ENCODE peak calls at places on chromosomes 11 and 22, in four cellular contexts. M is osteocyte, P is HFF-Myc, H is cardiac fibroblast. F is an unnamed sample.

GRCh38 chr11:126507646-126508045 is 152.2 kb downstream of the ST3GAL4 start:
- DNase-seq in M (no peak), P (no peak), H (no peak), F (no peak)

GRCh38 chr22:39658367-39658766 is 87.8 kb downstream of the CACNA1I start:
- DNase-seq in M (no peak), P (no peak), H (no peak), F (no peak)

GRCh38 chr11:126456089-126456488 is 100.6 kb downstream of the ST3GAL4 start:
- DNase-seq in H (no peak), M (no peak), P (no peak), F (no peak)

GRCh38 chr11:75474240-75474639 is 41.2 kb upstream of the KLHL35 start:
- DNase-seq in M (no peak), P (no peak), H (peak; percentile 14), F (no peak)

GRCh38 chr11:123738374-123738773 is 3.1 kb downstream of the ZNF202 start:
- DNase-seq in M (no peak), P (no peak), H (no peak), F (no peak)

GRCh38 chr11:74462631-74463030 is 4.7 kb downstream of the KCNE3 start:
- DNase-seq in P (no peak), H (no peak), M (no peak), F (no peak)

GRCh38 chr11:64313491-64314145 is 3.7 kb downstream of the TRMT112 start:
- DNase-seq in M (no peak), P (no peak), H (peak; percentile 60), F (no peak)

GRCh38 chr11:819129-819931 is 616 bp downstream of the PNPLA2 start:
- DNase-seq in H (peak; percentile 92), M (peak; percentile 95), P (no peak), F (peak; percentile 83)

GRCh38 chr11:106386519-106386918 is 309.1 kb downstream of the AASDHPPT start:
- DNase-seq in P (no peak), M (no peak), H (no peak), F (no peak)

GRCh38 chr11:110121204-110121603 is 28.0 kb downstream of the ZC3H12C start:
- DNase-seq in P (no peak), H (peak; percentile 73), M (no peak), F (no peak)

GRCh38 chr11:78295347-78295746 is 106.6 kb downstream of the USP35 start:
- DNase-seq in M (no peak), H (no peak), P (no peak), F (no peak)

GRCh38 chr11:102577182-102577581 is 46.6 kb upstream of the MMP7 start:
- DNase-seq in H (no peak), P (no peak), M (no peak), F (no peak)

GRCh38 chr11:87326594-87326993 is 288.9 kb downstream of the TMEM135 start:
- DNase-seq in H (no peak), P (no peak), M (no peak), F (no peak)

GRCh38 chr11:34425863-34426262 is 12.9 kb upstream of the CAT start:
- DNase-seq in P (peak; percentile 39), H (peak; percentile 11), M (no peak), F (no peak)

GRCh38 chr11:15341587-15341986 is 226.9 kb downstream of the INSC start:
- DNase-seq in P (no peak), M (no peak), H (no peak), F (no peak)

GRCh38 chr11:26078217-26078821 is 253.6 kb upstream of the ANO3 start:
- DNase-seq in P (no peak), H (no peak), M (no peak), F (no peak)

GRCh38 chr22:50313600-50313999 is 6.2 kb upstream of the PLXNB2 start:
- DNase-seq in P (no peak), M (no peak), H (no peak), F (no peak)

GRCh38 chr11:69002743-69003231 is 10.3 kb downstream of the MRGPRF start:
- DNase-seq in H (no peak), M (no peak), P (no peak), F (no peak)

GRCh38 chr11:4480577-4481539 is 1.6 kb upstream of the OR52K1 start:
- DNase-seq in P (no peak), H (no peak), M (no peak), F (no peak)

GRCh38 chr11:86802601-86803051 is 2.3 kb downstream of the PRSS23 start:
- DNase-seq in P (no peak), M (no peak), H (peak; percentile 67), F (no peak)

GRCh38 chr11:57645716-57646085 is 4.0 kb downstream of the YPEL4 start:
- DNase-seq in H (no peak), P (no peak), M (no peak), F (no peak)

GRCh38 chr22:47836957-47837356 is 1074.5 kb downstream of the TBC1D22A start:
- DNase-seq in P (no peak), M (no peak), H (no peak), F (no peak)

GRCh38 chr22:29580200-29580810 is 608 bp downstream of the NIPSNAP1 start:
- DNase-seq in M (no peak), P (no peak), H (no peak), F (peak; percentile 19)

GRCh38 chr11:4881860-4882500 is at the start of gene OR51T1:
- DNase-seq in M (no peak), H (peak; percentile 23), P (no peak), F (no peak)

GRCh38 chr11:94938399-94939055 is 34.8 kb downstream of the CWC15 start:
- DNase-seq in H (peak; percentile 69), P (no peak), M (peak; percentile 89), F (no peak)